ENCODE peak calls at places on chromosome 20, in six cellular contexts. F is GM12892, T is H1, H is HepG2, S is GM12878, G is K562. X is an unnamed sample.

GRCh38 chr20:23156170-23156841 is 70.2 kb upstream of the CD93 start:
- DNase-seq in G (no peak), T (peak), F (no peak), S (no peak), H (peak), X (no peak)

GRCh38 chr20:48738399-48739304 is 89.1 kb downstream of the PREX1 start:
- DNase-seq in T (no peak), H (peak), F (no peak), S (peak), G (no peak), X (no peak)

GRCh38 chr20:1280421-1281102 is 14.5 kb downstream of the SNPH start:
- DNase-seq in G (no peak), T (peak), F (no peak), S (no peak), H (no peak), X (no peak)

GRCh38 chr20:20184149-20184548 is 131.8 kb downstream of the CFAP61 start:
- DNase-seq in F (no peak), H (no peak), T (no peak), S (no peak), G (peak), X (no peak)

GRCh38 chr20:37552415-37552814 is 24.7 kb upstream of the BLCAP start:
- DNase-seq in T (no peak), G (no peak), F (no peak), H (no peak), S (no peak), X (no peak)

GRCh38 chr20:35273449-35274171 is 4.3 kb downstream of the MMP24OS start:
- DNase-seq in H (no peak), G (no peak), S (no peak), F (no peak), T (no peak), X (no peak)

GRCh38 chr20:39263076-39263475 is 300.9 kb downstream of the DHX35 start:
- DNase-seq in H (no peak), F (no peak), T (no peak), G (no peak), S (no peak), X (no peak)

GRCh38 chr20:24993337-24994185 is 1.0 kb upstream of the APMAP start:
- DNase-seq in S (no peak), H (peak), F (no peak), G (no peak), T (peak), X (no peak)

GRCh38 chr20:3543901-3544507 is 73.2 kb downstream of the ATRN start:
- DNase-seq in H (peak), S (no peak), F (no peak), G (no peak), T (no peak), X (no peak)

GRCh38 chr20:51516855-51517254 is 25.7 kb downstream of the NFATC2 start:
- DNase-seq in T (no peak), S (no peak), G (no peak), H (no peak), F (no peak), X (no peak)

GRCh38 chr20:50930139-50931047 is 844 bp downstream of the ADNP start:
- DNase-seq in F (no peak), T (no peak), G (peak), H (no peak), S (no peak), X (no peak)

GRCh38 chr20:56431451-56431850 is 19.4 kb downstream of the CASS4 start:
- DNase-seq in F (no peak), H (no peak), S (no peak), G (no peak), T (no peak), X (no peak)

GRCh38 chr20:39789411-39789810 is 827.3 kb downstream of the DHX35 start:
- DNase-seq in F (no peak), T (no peak), H (no peak), S (no peak), G (no peak), X (no peak)

GRCh38 chr20:420721-421574 is 12.8 kb downstream of the RBCK1 start:
- DNase-seq in S (no peak), T (peak), F (no peak), G (peak), H (no peak), X (peak)

GRCh38 chr20:39269031-39269461 is 306.9 kb downstream of the DHX35 start:
- DNase-seq in G (peak), S (no peak), T (peak), F (peak), H (peak), X (peak)

GRCh38 chr20:51700809-51701285 is 67.3 kb downstream of the ATP9A start:
- DNase-seq in F (no peak), T (no peak), G (peak), H (peak), S (no peak), X (peak)

GRCh38 chr20:36542516-36543186 is 1.3 kb downstream of the MYL9 start:
- DNase-seq in H (no peak), F (no peak), T (no peak), G (no peak), S (no peak), X (no peak)
- TF ChIP-seq POLR2AphosphoS5 in H (no peak), F (no peak), T (no peak), G (no peak), S (no peak), X (no peak)

GRCh38 chr20:31607640-31608255 is 2.7 kb downstream of the ID1 start:
- DNase-seq in F (no peak), S (no peak), H (peak), G (no peak), T (no peak), X (no peak)
- TF ChIP-seq POLR2A in F (no peak), S (no peak), H (no peak), G (no peak), T (peak), X (no peak)

GRCh38 chr20:63624486-63624885 is 2.4 kb downstream of the GMEB2 start:
- DNase-seq in S (no peak), G (no peak), T (no peak), H (peak), F (no peak), X (no peak)
- TF ChIP-seq TAF1 in S (no peak), G (no peak), T (no peak), H (no peak), F (no peak), X (no peak)

GRCh38 chr20:17911927-17912326 is 56.7 kb downstream of the SNX5 start:
- DNase-seq in G (no peak), T (no peak), H (no peak), S (no peak), F (no peak), X (no peak)
- TF ChIP-seq POLR2AphosphoS5 in G (no peak), T (no peak), H (no peak), S (no peak), F (no peak), X (no peak)

GRCh38 chr20:63972312-63973159 is 2.8 kb upstream of the ZNF512B start:
- DNase-seq in H (peak), F (no peak), T (no peak), G (no peak), S (no peak), X (peak)
- TF ChIP-seq POLR2A in H (no peak), F (no peak), T (no peak), G (peak), S (peak), X (peak)

DNA sequence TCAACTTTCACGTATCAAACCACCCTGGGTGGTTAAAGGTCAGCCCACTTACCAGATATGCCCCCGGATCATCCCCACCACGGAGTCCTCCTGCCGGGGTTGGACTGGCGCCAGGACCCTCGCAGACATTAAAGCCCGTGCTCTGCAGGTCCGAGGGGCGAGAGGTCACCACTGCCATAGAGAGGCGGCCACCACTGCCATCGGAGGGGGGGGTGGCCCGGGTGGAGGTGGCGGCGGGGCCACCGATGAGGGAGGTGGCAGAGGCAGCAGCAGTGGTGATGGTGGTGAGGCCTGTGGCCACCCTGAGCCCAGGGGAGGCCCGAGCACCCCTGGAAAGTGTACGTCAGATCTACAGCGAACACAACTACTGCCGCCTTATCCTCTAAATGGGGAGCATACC is 76.3 kb downstream of the ASXL1 start:
- DNase-seq in T (no peak), S (no peak), F (no peak), H (no peak), G (no peak), X (no peak)
- TF ChIP-seq TAF1 in T (no peak), S (no peak), F (no peak), H (no peak), G (no peak), X (no peak)

GRCh38 chr20:53127027-53127426 is 154.9 kb downstream of the TSHZ2 start:
- DNase-seq in H (no peak), G (no peak), F (no peak), S (no peak), T (no peak), X (no peak)

GRCh38 chr20:53122853-53123252 is 150.7 kb downstream of the TSHZ2 start:
- DNase-seq in F (no peak), G (no peak), S (no peak), T (no peak), H (no peak), X (no peak)

GRCh38 chr20:53124803-53125202 is 152.6 kb downstream of the TSHZ2 start:
- DNase-seq in G (no peak), H (no peak), F (no peak), T (no peak), S (no peak), X (no peak)

GRCh38 chr20:53126185-53126584 is 154.0 kb downstream of the TSHZ2 start:
- DNase-seq in F (no peak), H (no peak), S (no peak), T (no peak), G (no peak), X (no peak)

GRCh38 chr20:53124075-53124532 is 151.9 kb downstream of the TSHZ2 start:
- DNase-seq in S (no peak), G (no peak), T (no peak), H (no peak), F (no peak), X (no peak)
- TF ChIP-seq POLR2AphosphoS5 in S (no peak), G (no peak), T (no peak), H (no peak), F (no peak), X (no peak)

X was measured in GM12891.